ENCODE peak calls at places on chromosomes 3 and 15, in nine cellular contexts. V, P, B, Q, T, F, Z, L and N are unnamed samples.

GRCh38 chr3:195118671-195119070 is 152.3 kb downstream of the XXYLT1 start:
- DNase-seq in P (no peak), Q (no peak), T (no peak), Z (no peak), L (no peak), V (no peak), F (no peak), B (no peak), N (no peak)

GRCh38 chr15:65171428-65171827 is 13.7 kb downstream of the CLPX start:
- DNase-seq in Q (no peak), T (no peak), B (no peak), Z (no peak), V (no peak), F (no peak), P (no peak), L (no peak), N (no peak)

GRCh38 chr3:37795431-37796061 is 66.1 kb upstream of the CTDSPL start:
- DNase-seq in Q (no peak), F (no peak), Z (no peak), L (no peak), P (no peak), T (no peak), B (no peak), V (no peak), N (no peak)

GRCh38 chr15:69816522-69816921 is 281.2 kb downstream of the TLE3 start:
- DNase-seq in P (no peak), Z (no peak), Q (no peak), T (no peak), L (no peak), B (no peak), V (no peak), F (no peak), N (no peak)

GRCh38 chr15:63052961-63053698 is 10.6 kb downstream of the TPM1 start:
- DNase-seq in B (no peak), F (peak), P (peak), Z (no peak), L (peak), V (peak), Q (no peak), T (no peak), N (peak)

GRCh38 chr3:126999383-126999782 is 16.5 kb downstream of the PLXNA1 start:
- DNase-seq in F (no peak), L (no peak), V (no peak), Z (no peak), T (no peak), P (no peak), Q (no peak), B (no peak), N (no peak)

GRCh38 chr3:17140670-17141505 is 256.1 kb downstream of the PLCL2 start:
- DNase-seq in Q (no peak), V (peak), L (peak), P (peak), F (no peak), B (no peak), Z (no peak), T (no peak), N (no peak)

GRCh38 chr3:141498592-141499223 is 11.9 kb downstream of the RASA2 start:
- DNase-seq in Q (no peak), F (no peak), T (no peak), P (no peak), B (peak), L (no peak), Z (peak), V (peak), N (no peak)

GRCh38 chr3:65334045-65334665 is 646.4 kb upstream of the ADAMTS9 start:
- DNase-seq in T (no peak), L (peak), F (peak), P (no peak), B (no peak), Q (no peak), Z (no peak), V (no peak), N (no peak)

GRCh38 chr3:18652781-18653180 is 227.6 kb upstream of the SATB1 start:
- DNase-seq in V (no peak), P (no peak), T (no peak), Q (no peak), F (no peak), B (no peak), Z (no peak), L (no peak), N (no peak)

GRCh38 chr3:77795013-77795412 is 755.1 kb downstream of the ROBO2 start:
- DNase-seq in F (no peak), Q (no peak), T (no peak), P (no peak), B (no peak), V (no peak), L (peak), Z (no peak), N (no peak)

GRCh38 chr3:77411334-77411733 is 371.4 kb downstream of the ROBO2 start:
- DNase-seq in L (no peak), V (no peak), Z (no peak), Q (no peak), P (no peak), F (peak), B (no peak), T (no peak), N (no peak)

GRCh38 chr3:163626753-163627152 is 1451.5 kb downstream of the SI start:
- DNase-seq in P (no peak), Q (no peak), L (no peak), T (no peak), V (no peak), B (no peak), Z (no peak), F (no peak), N (no peak)

GRCh38 chr15:49953421-49953820 is 165.6 kb downstream of the ATP8B4 start:
- DNase-seq in P (no peak), T (no peak), L (peak), F (no peak), Q (no peak), Z (no peak), B (no peak), V (no peak), N (no peak)

GRCh38 chr3:156617781-156618180 is 56.6 kb upstream of the TIPARP start:
- DNase-seq in Q (no peak), T (no peak), B (no peak), L (no peak), F (no peak), P (no peak), Z (no peak), V (no peak), N (no peak)

GRCh38 chr3:69182588-69183299 is 60.3 kb upstream of the LMOD3 start:
- DNase-seq in F (peak), V (no peak), B (no peak), Z (no peak), Q (no peak), T (peak), L (no peak), P (no peak), N (no peak)

GRCh38 chr3:165507060-165507459 is 310.9 kb upstream of the SLITRK3 start:
- DNase-seq in Z (no peak), V (no peak), Q (no peak), T (no peak), F (no peak), B (no peak), L (no peak), P (no peak), N (no peak)

GRCh38 chr3:31941230-31941632 is 39.8 kb downstream of the OSBPL10 start:
- DNase-seq in L (no peak), B (no peak), Z (no peak), Q (no peak), P (no peak), T (no peak), F (no peak), V (no peak), N (peak)

GRCh38 chr15:42059661-42060476 is 34.5 kb downstream of the PLA2G4D start:
- DNase-seq in Z (peak), V (peak), Q (peak), F (peak), L (peak), P (peak), B (peak), T (no peak), N (peak)

GRCh38 chr3:51675201-51675611 is 4.2 kb downstream of the TEX264 start:
- DNase-seq in P (no peak), Z (no peak), B (no peak), V (no peak), Q (no peak), F (peak), T (no peak), L (no peak), N (no peak)

GRCh38 chr3:124558898-124559649 is 171.2 kb upstream of the UMPS start:
- DNase-seq in P (peak), Z (no peak), F (peak), Q (peak), V (peak), L (peak), B (no peak), T (peak), N (peak)

GRCh38 chr15:68417897-68418296 is 14.1 kb downstream of the ITGA11 start:
- DNase-seq in F (no peak), T (no peak), Q (no peak), L (peak), V (no peak), P (no peak), B (no peak), Z (no peak), N (no peak)

GRCh38 chr3:148863297-148863696 is 1.8 kb upstream of the CPA3 start:
- DNase-seq in V (no peak), L (no peak), Q (no peak), B (no peak), Z (no peak), T (no peak), F (no peak), P (no peak), N (no peak)

GRCh38 chr3:30368978-30369377 is 237.4 kb upstream of the TGFBR2 start:
- DNase-seq in B (no peak), P (no peak), T (no peak), L (no peak), V (no peak), Q (no peak), Z (no peak), F (peak), N (no peak)